ENCODE peak calls at places on chromosomes 2 and 18, in four cellular contexts. Y, B, C and V are unnamed samples.

GRCh38 chr18:56447972-56448371 is 190.4 kb downstream of the TXNL1 start:
- DNase-seq in B (no peak), C (no peak), Y (no peak), V (no peak)

GRCh38 chr2:174606336-174606735 is 8.7 kb upstream of the WIPF1 start:
- DNase-seq in C (no peak), Y (no peak), B (no peak), V (no peak)

GRCh38 chr2:217085543-217085942 is 225.7 kb upstream of the TNP1 start:
- DNase-seq in B (no peak), Y (no peak), C (no peak), V (no peak)

GRCh38 chr2:232113821-232114220 is 152.3 kb downstream of the DIS3L2 start:
- DNase-seq in Y (no peak), B (no peak), C (no peak), V (no peak)

GRCh38 chr2:11343626-11344341 is 652 bp downstream of the ROCK2 start:
- DNase-seq in Y (peak; percentile 66), C (peak; percentile 29), B (peak; percentile 71), V (peak; percentile 54)

GRCh38 chr2:167480986-167481309 is 592.7 kb downstream of the XIRP2 start:
- DNase-seq in C (no peak), B (no peak), Y (no peak), V (no peak)

GRCh38 chr2:217058791-217059755 is 199.2 kb upstream of the TNP1 start:
- DNase-seq in Y (no peak), B (peak; percentile 55), C (no peak), V (no peak)

GRCh38 chr2:153873062-153874048 is 1.6 kb downstream of the GALNT13 start:
- DNase-seq in B (peak; percentile 31), C (no peak), Y (no peak), V (peak; percentile 37)

GRCh38 chr2:119387381-119388129 is 20.8 kb downstream of the DBI start:
- DNase-seq in B (no peak), C (no peak), Y (peak; percentile 96), V (peak; percentile 35)

GRCh38 chr2:144694456-144694855 is 174.5 kb upstream of the ZEB2 start:
- DNase-seq in B (no peak), Y (no peak), C (no peak), V (peak; percentile 81)

GRCh38 chr2:237441605-237442004 is 27.6 kb upstream of the COL6A3 start:
- DNase-seq in Y (no peak), C (no peak), B (no peak), V (no peak)

GRCh38 chr2:215486973-215487372 is 51.1 kb upstream of the FN1 start:
- DNase-seq in Y (no peak), C (no peak), B (no peak), V (no peak)

GRCh38 chr2:216752855-216753505 is 57.6 kb upstream of the IGFBP5 start:
- DNase-seq in Y (no peak), C (no peak), B (no peak), V (no peak)

GRCh38 chr18:9708057-9708881 is at the start of gene RAB31:
- DNase-seq in B (peak; percentile 23), Y (peak; percentile 56), C (peak; percentile 53), V (no peak)

GRCh38 chr2:100407600-100407999 is 9.9 kb downstream of the CHST10 start:
- DNase-seq in B (no peak), Y (no peak), C (no peak), V (no peak)

GRCh38 chr2:139031722-139032121 is 251.5 kb upstream of the NXPH2 start:
- DNase-seq in Y (peak; percentile 2), B (peak; percentile 13), C (no peak), V (peak; percentile 68)

GRCh38 chr2:204332706-204333105 is 212.6 kb upstream of the PARD3B start:
- DNase-seq in C (no peak), Y (no peak), B (no peak), V (no peak)